ENCODE peak calls at places on chromosomes 13 and 19, in six cellular contexts. One of them, this sample, is unnamed.

GRCh38 chr19:13817018-13817614 is 21.9 kb downstream of the ZSWIM4 start:
- DNase-seq in fibroblast of lung: no peak
- DNase-seq in RWPE2: peak
- DNase-seq in cardiac fibroblast: no peak
- DNase-seq in HepG2: no peak
- DNase-seq in Caco-2: peak
- DNase-seq in this sample: no peak

GRCh38 chr13:102617697-102618350 is 21.0 kb downstream of the TPP2 start:
- DNase-seq in RWPE2: no peak
- DNase-seq in HepG2: no peak
- DNase-seq in cardiac fibroblast: no peak
- DNase-seq in Caco-2: no peak
- DNase-seq in fibroblast of lung: no peak
- DNase-seq in this sample: no peak

GRCh38 chr13:76903544-76904162 is 17.4 kb upstream of the KCTD12 start:
- DNase-seq in Caco-2: peak
- DNase-seq in cardiac fibroblast: peak
- DNase-seq in RWPE2: no peak
- DNase-seq in HepG2: peak
- DNase-seq in fibroblast of lung: peak
- DNase-seq in this sample: peak

GRCh38 chr13:99150575-99151370 is 49.9 kb upstream of the UBAC2 start:
- DNase-seq in Caco-2: no peak
- DNase-seq in RWPE2: peak
- DNase-seq in cardiac fibroblast: peak
- DNase-seq in fibroblast of lung: peak
- DNase-seq in HepG2: no peak
- DNase-seq in this sample: peak

GRCh38 chr13:47480941-47481340 is 520.1 kb downstream of the SUCLA2 start:
- DNase-seq in RWPE2: no peak
- DNase-seq in cardiac fibroblast: no peak
- DNase-seq in HepG2: no peak
- DNase-seq in fibroblast of lung: no peak
- DNase-seq in Caco-2: no peak
- DNase-seq in this sample: no peak

GRCh38 chr13:61600360-61601033 is 184.8 kb upstream of the PCDH20 start:
- DNase-seq in Caco-2: no peak
- DNase-seq in HepG2: no peak
- DNase-seq in RWPE2: no peak
- DNase-seq in fibroblast of lung: no peak
- DNase-seq in cardiac fibroblast: no peak
- DNase-seq in this sample: no peak

GRCh38 chr19:48997972-48998371 is 4.3 kb downstream of the RUVBL2 start:
- DNase-seq in Caco-2: peak
- DNase-seq in cardiac fibroblast: peak
- DNase-seq in RWPE2: no peak
- DNase-seq in fibroblast of lung: peak
- DNase-seq in HepG2: peak
- DNase-seq in this sample: peak

GRCh38 chr19:46944918-46945628 is 74.6 kb upstream of the NPAS1 start:
- DNase-seq in fibroblast of lung: peak
- DNase-seq in Caco-2: no peak
- DNase-seq in cardiac fibroblast: peak
- DNase-seq in HepG2: no peak
- DNase-seq in RWPE2: no peak
- DNase-seq in this sample: peak

GRCh38 chr19:2167896-2168618 is 4.3 kb downstream of the DOT1L start:
- DNase-seq in Caco-2: no peak
- DNase-seq in fibroblast of lung: peak
- DNase-seq in RWPE2: no peak
- DNase-seq in cardiac fibroblast: peak
- DNase-seq in HepG2: peak
- DNase-seq in this sample: peak

GRCh38 chr19:41327076-41327475 is 17.1 kb downstream of the CCDC97 start:
- DNase-seq in fibroblast of lung: no peak
- DNase-seq in Caco-2: no peak
- DNase-seq in RWPE2: no peak
- DNase-seq in cardiac fibroblast: no peak
- DNase-seq in HepG2: no peak
- DNase-seq in this sample: no peak

GRCh38 chr19:29378126-29378525 is 147.7 kb upstream of the VSTM2B start:
- DNase-seq in fibroblast of lung: no peak
- DNase-seq in HepG2: no peak
- DNase-seq in cardiac fibroblast: no peak
- DNase-seq in RWPE2: peak
- DNase-seq in Caco-2: no peak
- DNase-seq in this sample: no peak

GRCh38 chr13:40233731-40234195 is 432.7 kb downstream of the FOXO1 start:
- DNase-seq in RWPE2: no peak
- DNase-seq in HepG2: no peak
- DNase-seq in Caco-2: no peak
- DNase-seq in fibroblast of lung: no peak
- DNase-seq in cardiac fibroblast: no peak
- DNase-seq in this sample: no peak

DNA sequence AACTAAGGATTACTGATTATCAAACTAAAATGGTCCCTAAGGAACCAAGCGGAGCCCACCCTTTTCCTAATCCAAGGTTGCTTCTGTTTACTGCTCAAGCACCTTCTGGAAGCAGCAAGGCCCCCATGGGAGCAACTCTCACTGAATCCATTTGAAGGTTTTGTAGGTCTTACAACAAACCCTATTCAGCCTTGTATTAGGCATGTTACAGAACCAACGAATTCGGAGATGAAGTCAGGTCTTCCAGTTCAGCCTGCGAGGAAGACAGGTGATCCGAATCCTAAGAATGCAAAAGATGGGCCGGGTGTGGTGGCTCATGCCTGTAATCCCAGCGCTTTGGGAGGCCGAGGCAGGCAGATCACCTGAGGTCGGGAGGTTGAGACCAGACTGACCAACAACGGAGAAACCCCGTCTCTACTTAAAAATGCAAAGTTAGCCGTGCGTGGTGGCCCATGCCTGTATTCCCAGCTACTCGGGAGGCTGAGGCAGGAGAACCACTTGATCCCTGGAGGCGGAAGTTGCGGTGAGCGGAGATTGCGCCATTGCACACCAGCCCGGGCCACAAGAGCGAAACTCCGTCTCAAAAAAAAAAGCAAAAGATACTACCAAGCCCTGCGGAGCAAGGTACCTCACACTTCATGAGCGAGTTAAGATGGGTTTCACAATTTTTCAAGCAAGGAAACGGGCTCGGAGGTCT is 744 bp downstream of the ZAR1L start:
- DNase-seq in RWPE2: no peak
- DNase-seq in Caco-2: no peak
- DNase-seq in cardiac fibroblast: no peak
- DNase-seq in HepG2: no peak
- DNase-seq in fibroblast of lung: no peak
- DNase-seq in this sample: no peak
- H3K4me3 ChIP-seq in RWPE2: peak
- H3K4me3 ChIP-seq in Caco-2: peak
- H3K4me3 ChIP-seq in cardiac fibroblast: no peak
- H3K4me3 ChIP-seq in HepG2: peak
- H3K4me3 ChIP-seq in fibroblast of lung: no peak
- H3K4me3 ChIP-seq in this sample: peak

DNA sequence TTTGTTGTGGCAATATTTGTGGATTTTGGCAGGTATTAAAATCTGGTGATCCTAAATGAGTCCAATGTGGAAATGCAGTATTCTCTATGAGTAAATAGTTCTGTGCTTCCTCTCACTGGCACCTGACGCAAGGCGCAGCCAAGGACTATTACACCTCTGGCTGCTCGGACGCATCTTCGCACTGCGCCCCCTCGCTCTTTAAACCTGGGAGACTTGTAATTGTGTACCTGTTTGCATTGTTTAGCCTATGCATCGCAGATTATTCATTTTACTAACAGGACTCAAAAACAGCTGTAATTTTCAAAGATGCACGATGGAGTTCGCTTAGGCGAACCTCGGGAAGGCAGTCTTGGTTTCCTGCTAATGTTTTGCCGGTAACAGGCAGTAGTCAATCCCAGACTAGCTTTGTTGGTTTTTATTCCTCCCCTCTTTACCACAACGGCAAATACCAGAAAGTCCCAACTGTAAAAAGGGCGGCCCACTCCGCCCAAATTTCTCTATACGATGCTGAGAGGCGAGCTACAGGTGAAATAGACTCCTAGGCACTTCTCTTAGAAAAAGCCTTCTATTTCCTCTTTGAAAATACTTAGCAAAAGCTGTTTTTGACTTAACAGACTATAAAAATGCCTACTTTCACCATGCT is 113.3 kb downstream of the KCNRG start:
- DNase-seq in fibroblast of lung: no peak
- DNase-seq in HepG2: no peak
- DNase-seq in Caco-2: no peak
- DNase-seq in RWPE2: no peak
- DNase-seq in cardiac fibroblast: no peak
- DNase-seq in this sample: no peak
- TF ChIP-seq CTCF in fibroblast of lung: no peak
- TF ChIP-seq CTCF in HepG2: no peak
- TF ChIP-seq CTCF in Caco-2: no peak
- TF ChIP-seq CTCF in RWPE2: no peak
- TF ChIP-seq CTCF in cardiac fibroblast: no peak
- TF ChIP-seq CTCF in this sample: no peak

GRCh38 chr19:5245631-5246553 is 94.7 kb downstream of the PTPRS start:
- DNase-seq in cardiac fibroblast: no peak
- DNase-seq in fibroblast of lung: no peak
- DNase-seq in HepG2: no peak
- DNase-seq in Caco-2: no peak
- DNase-seq in RWPE2: no peak
- DNase-seq in this sample: no peak
- H3K4me3 ChIP-seq in cardiac fibroblast: no peak
- H3K4me3 ChIP-seq in fibroblast of lung: no peak
- H3K4me3 ChIP-seq in HepG2: no peak
- H3K4me3 ChIP-seq in Caco-2: no peak
- H3K4me3 ChIP-seq in RWPE2: no peak
- H3K4me3 ChIP-seq in this sample: no peak

DNA sequence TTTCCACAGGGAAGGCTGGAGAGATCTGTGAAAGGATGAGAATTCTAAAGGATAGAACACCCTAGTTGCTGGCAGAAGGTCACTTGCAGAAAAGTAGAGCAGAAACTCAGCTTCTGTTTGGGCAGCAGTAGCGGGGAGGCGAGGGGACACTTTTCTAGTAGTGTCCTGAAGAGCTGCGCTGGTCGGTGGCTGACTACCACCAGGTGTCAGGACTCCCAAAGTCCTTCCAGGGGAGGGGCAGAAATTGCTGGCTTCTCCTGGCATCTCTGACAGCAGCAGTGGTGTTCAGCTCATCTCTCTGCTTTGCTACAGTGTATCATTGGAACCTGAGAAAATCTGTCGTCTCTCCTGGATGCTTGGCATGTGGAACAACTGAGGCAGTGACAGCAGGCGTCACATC is 120.9 kb downstream of the ZDHHC20 start:
- DNase-seq in Caco-2: peak
- DNase-seq in HepG2: peak
- DNase-seq in RWPE2: no peak
- DNase-seq in cardiac fibroblast: no peak
- DNase-seq in fibroblast of lung: no peak
- DNase-seq in this sample: no peak
- TF ChIP-seq CTCF in Caco-2: peak
- TF ChIP-seq CTCF in HepG2: peak
- TF ChIP-seq CTCF in RWPE2: no peak
- TF ChIP-seq CTCF in cardiac fibroblast: no peak
- TF ChIP-seq CTCF in fibroblast of lung: no peak
- TF ChIP-seq CTCF in this sample: peak

GRCh38 chr19:9827325-9828238 is at the start of gene UBL5:
- DNase-seq in RWPE2: peak
- DNase-seq in cardiac fibroblast: peak
- DNase-seq in HepG2: peak
- DNase-seq in Caco-2: peak
- DNase-seq in fibroblast of lung: peak
- DNase-seq in this sample: peak

GRCh38 chr19:9834302-9834725 is 804 bp upstream of the PIN1 start:
- DNase-seq in cardiac fibroblast: no peak
- DNase-seq in HepG2: no peak
- DNase-seq in Caco-2: no peak
- DNase-seq in fibroblast of lung: no peak
- DNase-seq in RWPE2: no peak
- DNase-seq in this sample: no peak

GRCh38 chr19:9823816-9824215 is 3.9 kb upstream of the UBL5 start:
- DNase-seq in RWPE2: no peak
- DNase-seq in HepG2: no peak
- DNase-seq in fibroblast of lung: no peak
- DNase-seq in Caco-2: no peak
- DNase-seq in cardiac fibroblast: no peak
- DNase-seq in this sample: no peak

GRCh38 chr19:9828551-9829063 is 889 bp downstream of the UBL5 start:
- DNase-seq in cardiac fibroblast: no peak
- DNase-seq in RWPE2: no peak
- DNase-seq in HepG2: no peak
- DNase-seq in fibroblast of lung: no peak
- DNase-seq in Caco-2: no peak
- DNase-seq in this sample: no peak
- H3K4me3 ChIP-seq in cardiac fibroblast: peak
- H3K4me3 ChIP-seq in RWPE2: peak
- H3K4me3 ChIP-seq in HepG2: peak
- H3K4me3 ChIP-seq in fibroblast of lung: peak
- H3K4me3 ChIP-seq in Caco-2: peak
- H3K4me3 ChIP-seq in this sample: peak

DNA sequence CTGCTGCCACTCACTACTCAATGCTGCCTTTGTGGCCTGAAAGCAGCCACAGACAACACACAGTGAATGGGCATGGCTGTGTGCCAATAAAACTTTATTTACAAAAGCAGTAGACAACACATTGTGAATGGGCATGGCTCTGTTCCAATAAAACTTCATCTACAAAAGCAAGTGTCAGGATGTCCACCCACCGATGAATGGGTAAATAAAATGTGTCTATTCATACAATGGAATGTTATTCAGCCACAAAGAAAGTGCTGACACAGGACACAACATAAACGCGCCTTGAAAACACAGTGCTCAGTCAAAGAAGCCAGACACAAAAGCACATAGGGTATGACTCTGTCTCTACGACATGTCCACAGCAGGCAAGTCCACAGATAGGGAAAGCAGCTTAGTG is 20.1 kb downstream of the ZSCAN5A start:
- DNase-seq in cardiac fibroblast: peak
- DNase-seq in fibroblast of lung: no peak
- DNase-seq in HepG2: no peak
- DNase-seq in RWPE2: no peak
- DNase-seq in Caco-2: no peak
- DNase-seq in this sample: no peak
- TF ChIP-seq CTCF in cardiac fibroblast: no peak
- TF ChIP-seq CTCF in fibroblast of lung: no peak
- TF ChIP-seq CTCF in HepG2: no peak
- TF ChIP-seq CTCF in RWPE2: no peak
- TF ChIP-seq CTCF in Caco-2: no peak
- TF ChIP-seq CTCF in this sample: no peak